ENCODE peak calls at places on chromosomes 7 and 10, in five cellular contexts. One of them, this sample, is unnamed.

GRCh38 chr10:61065010-61065409 is 121.0 kb upstream of the RHOBTB1 start:
- DNase-seq in HCT116: no peak
- DNase-seq in DND-41: no peak
- DNase-seq in IMR-90: no peak
- DNase-seq in mesendoderm: no peak
- DNase-seq in this sample: no peak

GRCh38 chr10:132817701-132818211 is 31.8 kb upstream of the NKX6-2 start:
- DNase-seq in HCT116: no peak
- DNase-seq in DND-41: no peak
- DNase-seq in IMR-90: no peak
- DNase-seq in mesendoderm: no peak
- DNase-seq in this sample: no peak

GRCh38 chr7:105621617-105622016 is 40.3 kb upstream of the EFCAB10 start:
- DNase-seq in HCT116: no peak
- DNase-seq in DND-41: no peak
- DNase-seq in IMR-90: peak
- DNase-seq in mesendoderm: no peak
- DNase-seq in this sample: no peak

GRCh38 chr10:29731760-29732159 is 97.0 kb upstream of the SVIL start:
- DNase-seq in HCT116: no peak
- DNase-seq in DND-41: no peak
- DNase-seq in IMR-90: no peak
- DNase-seq in mesendoderm: no peak
- DNase-seq in this sample: no peak

GRCh38 chr10:125689955-125690569 is 7.1 kb upstream of the TEX36 start:
- DNase-seq in HCT116: no peak
- DNase-seq in DND-41: no peak
- DNase-seq in IMR-90: no peak
- DNase-seq in mesendoderm: no peak
- DNase-seq in this sample: no peak

GRCh38 chr10:96699613-96700012 is 20.7 kb downstream of the PIK3AP1 start:
- DNase-seq in HCT116: no peak
- DNase-seq in DND-41: no peak
- DNase-seq in IMR-90: no peak
- DNase-seq in mesendoderm: no peak
- DNase-seq in this sample: no peak

GRCh38 chr7:82319674-82320118 is 123.9 kb downstream of the CACNA2D1 start:
- DNase-seq in HCT116: no peak
- DNase-seq in DND-41: no peak
- DNase-seq in IMR-90: peak
- DNase-seq in mesendoderm: peak
- DNase-seq in this sample: no peak

GRCh38 chr7:118473271-118473670 is 248.8 kb downstream of the ANKRD7 start:
- DNase-seq in HCT116: no peak
- DNase-seq in DND-41: no peak
- DNase-seq in IMR-90: no peak
- DNase-seq in mesendoderm: no peak
- DNase-seq in this sample: no peak

GRCh38 chr7:106679153-106679931 is 18.4 kb upstream of the CCDC71L start:
- DNase-seq in HCT116: no peak
- DNase-seq in DND-41: no peak
- DNase-seq in IMR-90: peak
- DNase-seq in mesendoderm: peak
- DNase-seq in this sample: no peak

GRCh38 chr7:46202379-46202778 is 281.3 kb upstream of the IGFBP3 start:
- DNase-seq in HCT116: no peak
- DNase-seq in DND-41: no peak
- DNase-seq in IMR-90: no peak
- DNase-seq in mesendoderm: no peak
- DNase-seq in this sample: no peak

GRCh38 chr7:46207931-46208634 is 287.0 kb upstream of the IGFBP3 start:
- DNase-seq in HCT116: no peak
- DNase-seq in DND-41: no peak
- DNase-seq in IMR-90: no peak
- DNase-seq in mesendoderm: no peak
- DNase-seq in this sample: peak

GRCh38 chr7:46206474-46207060 is 285.5 kb upstream of the IGFBP3 start:
- DNase-seq in HCT116: no peak
- DNase-seq in DND-41: no peak
- DNase-seq in IMR-90: peak
- DNase-seq in mesendoderm: no peak
- DNase-seq in this sample: peak

GRCh38 chr7:46208635-46209525 is 287.8 kb upstream of the IGFBP3 start:
- DNase-seq in HCT116: no peak
- DNase-seq in DND-41: no peak
- DNase-seq in IMR-90: no peak
- DNase-seq in mesendoderm: no peak
- DNase-seq in this sample: no peak

GRCh38 chr7:46205478-46205877 is 284.4 kb upstream of the IGFBP3 start:
- DNase-seq in HCT116: no peak
- DNase-seq in DND-41: no peak
- DNase-seq in IMR-90: no peak
- DNase-seq in mesendoderm: no peak
- DNase-seq in this sample: no peak
- H3K9ac ChIP-seq in HCT116: no peak
- H3K9ac ChIP-seq in DND-41: no peak
- H3K9ac ChIP-seq in IMR-90: no peak
- H3K9ac ChIP-seq in mesendoderm: no peak
- H3K9ac ChIP-seq in this sample: no peak

DNA sequence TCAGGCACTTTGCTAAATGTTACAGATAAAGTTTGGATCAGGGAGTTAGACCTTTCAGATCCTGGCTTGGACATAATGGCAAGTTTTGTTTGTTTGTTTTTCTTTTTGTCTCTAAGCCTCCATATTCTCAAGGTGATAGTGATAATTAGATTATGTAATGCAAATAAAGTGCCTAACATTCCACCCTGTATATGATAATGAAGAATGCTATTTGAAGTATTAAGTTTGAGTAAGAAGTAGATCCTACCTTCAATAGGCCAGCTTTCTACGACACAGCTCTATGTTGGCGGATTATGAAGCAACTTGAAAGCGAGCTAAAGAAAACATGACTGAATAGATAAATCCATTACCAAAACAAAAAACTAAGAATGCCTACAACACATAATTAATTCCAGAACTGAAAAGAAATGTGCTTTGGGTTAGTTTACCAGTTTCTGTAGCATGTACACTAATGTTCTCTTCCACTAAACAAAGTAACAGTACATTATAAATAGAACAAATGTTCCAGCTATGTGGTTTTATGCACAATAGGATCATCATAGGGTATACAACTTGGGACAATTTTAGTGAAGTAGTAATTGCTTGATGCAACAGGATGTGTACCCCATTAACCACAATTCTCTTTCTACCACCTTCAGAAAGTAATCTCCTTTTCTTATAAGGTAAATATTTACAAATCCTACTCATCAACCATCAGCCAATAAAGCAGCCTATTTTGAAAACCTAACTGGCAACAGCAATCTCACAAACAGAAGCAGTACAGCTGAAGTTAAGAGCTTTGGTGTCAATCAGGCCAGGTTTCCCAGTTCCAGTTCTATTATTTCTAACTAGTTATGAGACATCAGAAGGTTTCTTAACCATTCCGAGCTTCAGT is 1.5 kb downstream of the SEM1 start:
- DNase-seq in HCT116: no peak
- DNase-seq in DND-41: no peak
- DNase-seq in IMR-90: no peak
- DNase-seq in mesendoderm: no peak
- DNase-seq in this sample: no peak
- H3K9ac ChIP-seq in HCT116: peak
- H3K9ac ChIP-seq in DND-41: peak
- H3K9ac ChIP-seq in IMR-90: no peak
- H3K9ac ChIP-seq in mesendoderm: peak
- H3K9ac ChIP-seq in this sample: no peak

GRCh38 chr7:158263110-158263963 is 324.3 kb downstream of the PTPRN2 start:
- DNase-seq in HCT116: no peak
- DNase-seq in DND-41: no peak
- DNase-seq in IMR-90: no peak
- DNase-seq in mesendoderm: no peak
- DNase-seq in this sample: no peak

GRCh38 chr7:158262284-158263109 is 325.1 kb downstream of the PTPRN2 start:
- DNase-seq in HCT116: no peak
- DNase-seq in DND-41: no peak
- DNase-seq in IMR-90: no peak
- DNase-seq in mesendoderm: no peak
- DNase-seq in this sample: no peak

GRCh38 chr7:158260567-158261361 is 326.9 kb downstream of the PTPRN2 start:
- DNase-seq in HCT116: no peak
- DNase-seq in DND-41: no peak
- DNase-seq in IMR-90: no peak
- DNase-seq in mesendoderm: no peak
- DNase-seq in this sample: no peak

GRCh38 chr7:158259671-158260423 is 327.8 kb downstream of the PTPRN2 start:
- DNase-seq in HCT116: no peak
- DNase-seq in DND-41: no peak
- DNase-seq in IMR-90: no peak
- DNase-seq in mesendoderm: no peak
- DNase-seq in this sample: no peak

GRCh38 chr7:158261362-158262235 is 326.0 kb downstream of the PTPRN2 start:
- DNase-seq in HCT116: no peak
- DNase-seq in DND-41: no peak
- DNase-seq in IMR-90: no peak
- DNase-seq in mesendoderm: no peak
- DNase-seq in this sample: no peak
- H3K9ac ChIP-seq in HCT116: no peak
- H3K9ac ChIP-seq in DND-41: no peak
- H3K9ac ChIP-seq in IMR-90: no peak
- H3K9ac ChIP-seq in mesendoderm: no peak
- H3K9ac ChIP-seq in this sample: no peak

DNA sequence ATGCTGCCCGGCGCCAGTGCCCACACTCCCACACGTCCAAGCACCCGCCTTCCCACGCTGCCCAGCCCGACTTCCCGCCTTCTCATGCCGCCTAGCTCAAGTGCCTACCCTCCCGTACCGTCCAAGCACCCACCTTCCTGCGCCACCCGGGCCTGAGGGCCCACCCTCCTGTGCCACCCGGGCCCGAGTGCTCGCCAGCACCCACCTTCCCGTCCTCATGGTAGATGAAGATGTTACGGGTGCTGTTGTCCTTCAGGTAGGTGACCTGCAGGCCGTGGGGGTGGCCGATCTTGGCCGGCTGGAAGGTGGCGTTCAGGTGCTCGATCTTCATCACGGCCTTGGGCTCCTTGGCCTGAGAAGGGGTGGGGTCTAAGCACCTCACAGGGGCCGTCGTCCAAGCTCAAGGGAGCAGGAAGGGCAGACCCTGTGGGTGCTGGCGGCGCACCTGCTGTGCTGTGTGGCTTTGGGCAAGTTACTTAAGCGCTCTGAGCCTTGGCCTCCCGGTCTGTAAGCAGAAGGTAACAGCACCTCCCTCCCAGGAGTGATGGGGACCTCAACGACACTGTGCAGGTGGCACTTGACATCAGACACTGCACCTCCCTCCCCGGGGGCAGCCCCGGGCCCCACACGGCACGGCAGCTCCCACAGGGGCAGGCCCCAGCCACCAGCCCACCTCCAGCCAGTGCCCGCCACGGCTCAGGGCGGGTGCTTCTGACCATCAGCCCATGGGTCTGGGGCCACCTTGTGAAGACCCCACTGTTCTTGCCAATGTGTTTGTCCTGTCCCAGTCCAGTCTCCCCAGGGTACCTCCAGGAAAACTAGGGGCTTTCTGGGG is 27.8 kb downstream of the GET4 start:
- DNase-seq in HCT116: no peak
- DNase-seq in DND-41: no peak
- DNase-seq in IMR-90: no peak
- DNase-seq in mesendoderm: no peak
- DNase-seq in this sample: no peak
- H3K9ac ChIP-seq in HCT116: no peak
- H3K9ac ChIP-seq in DND-41: no peak
- H3K9ac ChIP-seq in IMR-90: no peak
- H3K9ac ChIP-seq in mesendoderm: no peak
- H3K9ac ChIP-seq in this sample: no peak

GRCh38 chr7:151440799-151441443 is 980 bp upstream of the CRYGN start:
- DNase-seq in HCT116: no peak
- DNase-seq in DND-41: peak
- DNase-seq in IMR-90: no peak
- DNase-seq in mesendoderm: peak
- DNase-seq in this sample: no peak
- H3K9ac ChIP-seq in HCT116: no peak
- H3K9ac ChIP-seq in DND-41: peak
- H3K9ac ChIP-seq in IMR-90: no peak
- H3K9ac ChIP-seq in mesendoderm: peak
- H3K9ac ChIP-seq in this sample: no peak

This sample was measured in MM.1S.